ENCODE peak calls at places on chromosomes 2 and 18, in nine cellular contexts. W is ELF-1; O is DMS153; S is stimulated activated CD8-positive, alpha-beta memory T cell treated with anti-CD3 and anti-CD28 coated beads, Interleukin-15, amount 100 ng/mL, for 24 hours; R is left ventricle myocardium inferior; L is activated T-helper 1 cell treated with Interleukin-2 at 50 U/mL for 16 hours; E is nephron progenitor cell; Y is CD4-positive, alpha-beta T cell; T is HT1080. P is an unnamed sample.

GRCh38 chr2:18719978-18720775 is 130.8 kb upstream of the NT5C1B start:
- DNase-seq in W (peak; percentile 27), O (no peak), L (no peak), S (no peak), Y (no peak), T (peak; percentile 80), E (no peak), R (no peak), P (peak; percentile 38)

GRCh38 chr2:158816797-158817196 is 21.7 kb downstream of the DAPL1 start:
- DNase-seq in R (no peak), T (peak; percentile 18), Y (no peak), E (no peak), L (no peak), S (no peak), O (no peak), W (no peak), P (no peak)

GRCh38 chr2:176186024-176186423 is 2.4 kb upstream of the HOXD1 start:
- DNase-seq in W (no peak), S (no peak), T (no peak), O (no peak), R (no peak), E (no peak), Y (no peak), L (no peak), P (no peak)

GRCh38 chr2:158103358-158104021 is 1.8 kb downstream of the UPP2 start:
- DNase-seq in T (peak; percentile 19), L (no peak), Y (no peak), R (no peak), W (no peak), S (no peak), E (no peak), O (no peak), P (no peak)

GRCh38 chr2:47230418-47230817 is 75.3 kb upstream of the STPG4 start:
- DNase-seq in W (no peak), R (peak; percentile 57), Y (no peak), L (no peak), E (no peak), O (no peak), S (no peak), T (no peak), P (no peak)

GRCh38 chr2:235716875-235717496 is 223.1 kb downstream of the AGAP1 start:
- DNase-seq in W (no peak), Y (no peak), L (no peak), T (no peak), S (no peak), R (no peak), O (peak; percentile 57), E (no peak), P (no peak)

GRCh38 chr2:159262226-159262625 is 24.3 kb downstream of the WDSUB1 start:
- DNase-seq in S (no peak), T (no peak), W (no peak), E (no peak), R (no peak), L (no peak), Y (no peak), O (no peak), P (no peak)

GRCh38 chr2:217650716-217651360 is 352.0 kb downstream of the TNS1 start:
- DNase-seq in T (peak; percentile 47), S (no peak), R (no peak), O (peak; percentile 31), Y (no peak), E (peak; percentile 53), W (peak; percentile 83), L (no peak), P (peak; percentile 70)

GRCh38 chr2:85681354-85681728 is 12.8 kb upstream of the GNLY start:
- DNase-seq in R (no peak), L (no peak), W (peak; percentile 51), Y (no peak), E (no peak), O (no peak), S (no peak), T (no peak), P (peak; percentile 52)

GRCh38 chr18:36297419-36298112 is at the start of gene FHOD3:
- DNase-seq in Y (no peak), L (no peak), R (peak; percentile 69), T (peak; percentile 48), O (peak; percentile 38), W (peak; percentile 58), S (no peak), E (peak; percentile 87), P (peak; percentile 64)

GRCh38 chr2:881204-881918 is 69.3 kb upstream of the SNTG2 start:
- DNase-seq in E (no peak), O (no peak), T (peak; percentile 13), S (no peak), L (no peak), R (no peak), W (no peak), Y (no peak), P (no peak)

GRCh38 chr18:40864846-40865245 is 1090.2 kb upstream of the PIK3C3 start:
- DNase-seq in L (no peak), Y (no peak), T (no peak), R (no peak), E (no peak), W (no peak), O (no peak), S (no peak), P (no peak)

GRCh38 chr18:79941473-79942119 is 9.9 kb downstream of the SLC66A2 start:
- DNase-seq in O (no peak), S (no peak), Y (no peak), R (no peak), E (no peak), T (no peak), W (no peak), L (no peak), P (no peak)

GRCh38 chr2:11500702-11501303 is 33.0 kb upstream of the GREB1 start:
- DNase-seq in E (no peak), S (no peak), L (no peak), Y (no peak), T (no peak), O (no peak), R (no peak), W (no peak), P (no peak)

P was measured in RCC 7860.